ENCODE peak calls at places on chromosomes 12 and 14, in five cellular contexts. One of them, this sample, is unnamed.

GRCh38 chr14:57266060-57266459 is 2.6 kb downstream of the EXOC5 start:
- DNase-seq in A549: no peak
- DNase-seq in NCI-H1436 treated with DMSO at 0.1 percent for 48 hours: no peak
- DNase-seq in anterior cingulate cortex: no peak
- DNase-seq in CD8-positive, alpha-beta memory T cell: no peak
- DNase-seq in this sample: no peak

GRCh38 chr12:94326727-94327126 is 132.9 kb downstream of the CEP83 start:
- DNase-seq in A549: no peak
- DNase-seq in NCI-H1436 treated with DMSO at 0.1 percent for 48 hours: no peak
- DNase-seq in anterior cingulate cortex: no peak
- DNase-seq in CD8-positive, alpha-beta memory T cell: no peak
- DNase-seq in this sample: no peak

GRCh38 chr12:88944403-88944802 is 364.1 kb upstream of the KITLG start:
- DNase-seq in A549: peak
- DNase-seq in NCI-H1436 treated with DMSO at 0.1 percent for 48 hours: no peak
- DNase-seq in anterior cingulate cortex: no peak
- DNase-seq in CD8-positive, alpha-beta memory T cell: no peak
- DNase-seq in this sample: no peak

GRCh38 chr14:90582166-90582565 is 185.3 kb downstream of the CALM1 start:
- DNase-seq in A549: no peak
- DNase-seq in NCI-H1436 treated with DMSO at 0.1 percent for 48 hours: no peak
- DNase-seq in anterior cingulate cortex: no peak
- DNase-seq in CD8-positive, alpha-beta memory T cell: peak
- DNase-seq in this sample: no peak

GRCh38 chr14:37230551-37231194 is 32.9 kb downstream of the MIPOL1 start:
- DNase-seq in A549: peak
- DNase-seq in NCI-H1436 treated with DMSO at 0.1 percent for 48 hours: peak
- DNase-seq in anterior cingulate cortex: no peak
- DNase-seq in CD8-positive, alpha-beta memory T cell: no peak
- DNase-seq in this sample: no peak

GRCh38 chr12:41402804-41403203 is 214.7 kb downstream of the PDZRN4 start:
- DNase-seq in A549: no peak
- DNase-seq in NCI-H1436 treated with DMSO at 0.1 percent for 48 hours: no peak
- DNase-seq in anterior cingulate cortex: no peak
- DNase-seq in CD8-positive, alpha-beta memory T cell: no peak
- DNase-seq in this sample: no peak

GRCh38 chr12:22100952-22101748 is 55.1 kb downstream of the CMAS start:
- DNase-seq in A549: no peak
- DNase-seq in NCI-H1436 treated with DMSO at 0.1 percent for 48 hours: no peak
- DNase-seq in anterior cingulate cortex: no peak
- DNase-seq in CD8-positive, alpha-beta memory T cell: peak
- DNase-seq in this sample: peak

GRCh38 chr14:21917699-21918436 is 244.2 kb upstream of the OR4E1 start:
- DNase-seq in A549: peak
- DNase-seq in NCI-H1436 treated with DMSO at 0.1 percent for 48 hours: no peak
- DNase-seq in anterior cingulate cortex: peak
- DNase-seq in CD8-positive, alpha-beta memory T cell: peak
- DNase-seq in this sample: peak

GRCh38 chr12:16238661-16239060 is 38.8 kb downstream of the SLC15A5 start:
- DNase-seq in A549: no peak
- DNase-seq in NCI-H1436 treated with DMSO at 0.1 percent for 48 hours: no peak
- DNase-seq in anterior cingulate cortex: no peak
- DNase-seq in CD8-positive, alpha-beta memory T cell: no peak
- DNase-seq in this sample: no peak

GRCh38 chr12:22978962-22979361 is 354.0 kb downstream of the ETNK1 start:
- DNase-seq in A549: no peak
- DNase-seq in NCI-H1436 treated with DMSO at 0.1 percent for 48 hours: no peak
- DNase-seq in anterior cingulate cortex: no peak
- DNase-seq in CD8-positive, alpha-beta memory T cell: no peak
- DNase-seq in this sample: no peak

GRCh38 chr14:98184467-98184866 is 1087.5 kb downstream of the BCL11B start:
- DNase-seq in A549: no peak
- DNase-seq in NCI-H1436 treated with DMSO at 0.1 percent for 48 hours: no peak
- DNase-seq in anterior cingulate cortex: no peak
- DNase-seq in CD8-positive, alpha-beta memory T cell: no peak
- DNase-seq in this sample: no peak

GRCh38 chr12:47360771-47361388 is 281.1 kb upstream of the AMIGO2 start:
- DNase-seq in A549: no peak
- DNase-seq in NCI-H1436 treated with DMSO at 0.1 percent for 48 hours: no peak
- DNase-seq in anterior cingulate cortex: no peak
- DNase-seq in CD8-positive, alpha-beta memory T cell: peak
- DNase-seq in this sample: peak

GRCh38 chr12:65741662-65742480 is 82.4 kb upstream of the HMGA2 start:
- DNase-seq in A549: peak
- DNase-seq in NCI-H1436 treated with DMSO at 0.1 percent for 48 hours: no peak
- DNase-seq in anterior cingulate cortex: no peak
- DNase-seq in CD8-positive, alpha-beta memory T cell: no peak
- DNase-seq in this sample: peak

GRCh38 chr12:13163868-13164267 is 32.7 kb upstream of the EMP1 start:
- DNase-seq in A549: no peak
- DNase-seq in NCI-H1436 treated with DMSO at 0.1 percent for 48 hours: no peak
- DNase-seq in anterior cingulate cortex: no peak
- DNase-seq in CD8-positive, alpha-beta memory T cell: no peak
- DNase-seq in this sample: no peak

GRCh38 chr12:28535216-28535615 is 345.0 kb downstream of the CCDC91 start:
- DNase-seq in A549: no peak
- DNase-seq in NCI-H1436 treated with DMSO at 0.1 percent for 48 hours: no peak
- DNase-seq in anterior cingulate cortex: no peak
- DNase-seq in CD8-positive, alpha-beta memory T cell: no peak
- DNase-seq in this sample: no peak

GRCh38 chr12:2339022-2339431 is 286.2 kb downstream of the CACNA1C start:
- DNase-seq in A549: no peak
- DNase-seq in NCI-H1436 treated with DMSO at 0.1 percent for 48 hours: no peak
- DNase-seq in anterior cingulate cortex: no peak
- DNase-seq in CD8-positive, alpha-beta memory T cell: no peak
- DNase-seq in this sample: no peak